ENCODE peak calls at places on chromosomes 16 and 17, in ten cellular contexts. J, Y, R, H, X, Q, T, L, F and N are unnamed samples.

GRCh38 chr16:73012341-73012740 is 35.6 kb downstream of the ZFHX3 start:
- DNase-seq in J (no peak), Y (no peak), R (no peak), H (no peak), X (no peak), Q (no peak), T (no peak), L (no peak), F (no peak), N (no peak)

GRCh38 chr16:976389-976931 is 5.1 kb upstream of the SOX8 start:
- DNase-seq in J (no peak), Y (no peak), R (no peak), H (no peak), X (no peak), Q (peak), T (no peak), L (no peak), F (no peak), N (no peak)

GRCh38 chr17:4043862-4044261 is 79.6 kb upstream of the ATP2A3 start:
- DNase-seq in J (no peak), Y (no peak), R (no peak), H (no peak), X (no peak), Q (no peak), T (peak), L (no peak), F (no peak), N (no peak)

GRCh38 chr16:35746963-35747657 is 2287.7 kb downstream of the TP53TG3F start:
- DNase-seq in J (no peak), Y (no peak), R (no peak), H (no peak), X (no peak), Q (peak), T (no peak), L (peak), F (no peak), N (no peak)

GRCh38 chr16:82042841-82043240 is 7.8 kb downstream of the HSD17B2 start:
- DNase-seq in J (no peak), Y (no peak), R (no peak), H (no peak), X (no peak), Q (no peak), T (no peak), L (no peak), F (no peak), N (peak)

GRCh38 chr17:67212716-67213417 is 32.1 kb downstream of the HELZ start:
- DNase-seq in J (no peak), Y (peak), R (no peak), H (peak), X (peak), Q (no peak), T (no peak), L (no peak), F (peak), N (peak)

GRCh38 chr16:17251496-17251895 is 219.3 kb downstream of the XYLT1 start:
- DNase-seq in J (no peak), Y (no peak), R (no peak), H (no peak), X (no peak), Q (no peak), T (no peak), L (no peak), F (no peak), N (no peak)

GRCh38 chr17:31486351-31487062 is 95.0 kb downstream of the RAB11FIP4 start:
- DNase-seq in J (no peak), Y (no peak), R (no peak), H (no peak), X (no peak), Q (no peak), T (peak), L (no peak), F (no peak), N (no peak)

GRCh38 chr17:79803997-79804855 is 7.3 kb upstream of the CBX8 start:
- DNase-seq in J (no peak), Y (no peak), R (no peak), H (peak), X (no peak), Q (no peak), T (no peak), L (no peak), F (no peak), N (no peak)

GRCh38 chr17:8726477-8726876 is 18.2 kb downstream of the CCDC42 start:
- DNase-seq in J (no peak), Y (no peak), R (no peak), H (no peak), X (no peak), Q (no peak), T (no peak), L (peak), F (no peak), N (no peak)

GRCh38 chr17:82200743-82201497 is 11.7 kb downstream of the CCDC57 start:
- DNase-seq in J (no peak), Y (no peak), R (no peak), H (no peak), X (no peak), Q (no peak), T (no peak), L (no peak), F (no peak), N (no peak)

GRCh38 chr17:72705905-72706395 is 386.5 kb downstream of the SLC39A11 start:
- DNase-seq in J (no peak), Y (no peak), R (no peak), H (no peak), X (no peak), Q (no peak), T (no peak), L (no peak), F (no peak), N (no peak)

GRCh38 chr16:84045001-84045817 is 2.6 kb upstream of the SLC38A8 start:
- DNase-seq in J (no peak), Y (no peak), R (no peak), H (no peak), X (no peak), Q (peak), T (no peak), L (no peak), F (no peak), N (no peak)

GRCh38 chr17:74815671-74816370 is 39.7 kb upstream of the NAT9 start:
- DNase-seq in J (no peak), Y (no peak), R (no peak), H (no peak), X (no peak), Q (no peak), T (no peak), L (no peak), F (no peak), N (peak)
- TF ChIP-seq CTCF in J (peak), Y (no peak), R (no peak), H (no peak), X (peak), Q (no peak), T (no peak), L (no peak), F (peak), N (peak)

GRCh38 chr16:8673611-8674412 is 605 bp upstream of the ABAT start:
- DNase-seq in J (no peak), Y (peak), R (no peak), H (no peak), X (no peak), Q (no peak), T (no peak), L (no peak), F (no peak), N (peak)

GRCh38 chr16:8676737-8677375 is 2.4 kb downstream of the ABAT start:
- DNase-seq in J (no peak), Y (no peak), R (no peak), H (no peak), X (no peak), Q (no peak), T (no peak), L (no peak), F (no peak), N (no peak)

GRCh38 chr16:8676160-8676547 is 1.7 kb downstream of the ABAT start:
- DNase-seq in J (no peak), Y (no peak), R (no peak), H (no peak), X (no peak), Q (no peak), T (no peak), L (no peak), F (no peak), N (no peak)

GRCh38 chr16:8674413-8675022 is at the start of gene ABAT:
- DNase-seq in J (peak), Y (peak), R (peak), H (peak), X (peak), Q (peak), T (peak), L (peak), F (peak), N (peak)

DNA sequence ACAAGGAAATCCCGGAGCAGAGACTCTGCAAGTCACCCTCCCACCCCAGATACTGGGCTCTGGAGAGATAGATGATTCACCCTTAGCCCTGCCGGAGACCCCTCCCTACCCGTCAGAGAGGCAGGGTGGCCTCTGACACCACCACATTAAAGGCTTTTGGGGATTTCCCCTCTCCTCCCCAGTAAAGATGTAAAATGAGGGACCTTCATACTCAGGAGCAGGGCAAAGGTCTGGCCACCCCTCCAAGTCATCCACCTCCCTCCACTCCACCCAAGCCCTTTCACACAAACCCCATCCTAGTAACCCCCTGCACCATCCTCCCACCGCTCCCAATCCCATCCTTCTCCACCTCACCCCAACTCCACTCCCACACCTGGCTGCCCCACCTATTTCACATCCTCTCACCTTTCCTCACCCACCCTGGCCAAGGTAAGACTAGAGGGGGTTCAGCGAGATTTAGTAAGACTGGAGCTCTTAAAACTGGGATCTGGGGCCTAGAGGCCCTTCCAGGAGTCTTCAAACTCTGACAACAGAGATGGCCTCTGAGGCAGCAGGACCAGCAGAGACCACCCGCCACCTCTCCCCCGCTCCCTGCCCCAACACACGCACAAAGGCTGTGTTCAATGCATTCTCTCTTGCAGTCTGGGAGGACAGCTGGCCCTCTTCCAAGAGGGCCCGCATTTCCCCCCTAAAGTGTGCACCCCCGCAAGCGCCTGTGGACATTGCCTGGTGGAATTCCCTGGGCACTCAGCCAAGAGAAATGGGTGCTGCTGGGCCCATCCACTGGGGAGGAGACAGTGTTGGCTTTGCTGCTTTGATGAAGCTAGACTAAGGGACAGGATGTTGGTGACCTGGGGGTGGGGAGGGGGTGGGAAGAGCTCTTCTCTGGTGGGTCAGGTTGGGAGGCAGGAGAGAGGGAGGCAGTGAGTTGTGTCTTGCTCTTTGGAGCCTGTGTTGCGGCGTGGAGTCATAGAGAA is 1.1 kb downstream of the ABAT start:
- DNase-seq in J (no peak), Y (no peak), R (no peak), H (no peak), X (no peak), Q (no peak), T (no peak), L (no peak), F (no peak), N (peak)
- H3K4me3 ChIP-seq in J (peak), Y (no peak), R (no peak), H (no peak), X (no peak), Q (peak), T (peak), L (peak), F (no peak), N (peak)

GRCh38 chr17:58119491-58119890 is 28.7 kb upstream of the OR4D1 start:
- DNase-seq in J (no peak), Y (no peak), R (no peak), H (no peak), X (no peak), Q (no peak), T (no peak), L (no peak), F (no peak), N (no peak)
- TF ChIP-seq CTCF in J (no peak), Y (no peak), R (no peak), H (no peak), X (no peak), Q (no peak), T (no peak), L (no peak), F (no peak), N (no peak)

GRCh38 chr16:71387045-71387871 is 28.7 kb downstream of the CALB2 start:
- DNase-seq in J (no peak), Y (no peak), R (no peak), H (no peak), X (no peak), Q (no peak), T (no peak), L (no peak), F (no peak), N (no peak)
- H3K4me3 ChIP-seq in J (no peak), Y (no peak), R (no peak), H (no peak), X (no peak), Q (no peak), T (no peak), L (no peak), F (no peak), N (no peak)

GRCh38 chr16:20960899-20961298 is 60.3 kb downstream of the LYRM1 start:
- DNase-seq in J (no peak), Y (no peak), R (no peak), H (no peak), X (no peak), Q (no peak), T (no peak), L (no peak), F (no peak), N (no peak)
- TF ChIP-seq CTCF in J (no peak), Y (no peak), R (no peak), H (no peak), X (no peak), Q (no peak), T (no peak), L (no peak), F (no peak), N (no peak)